ENCODE peak calls at places on chromosomes 5 and 9, in five cellular contexts. One of them, this sample, is unnamed.

GRCh38 chr9:6557883-6558282 is 87.6 kb downstream of the GLDC start:
- DNase-seq in lower leg skin: no peak
- DNase-seq in HCT116: no peak
- DNase-seq in suprapubic skin: no peak
- DNase-seq in A549: no peak
- DNase-seq in this sample: no peak

GRCh38 chr9:136455043-136456002 is 15.7 kb upstream of the INPP5E start:
- DNase-seq in lower leg skin: no peak
- DNase-seq in HCT116: no peak
- DNase-seq in suprapubic skin: no peak
- DNase-seq in A549: no peak
- DNase-seq in this sample: no peak

GRCh38 chr9:130239741-130240241 is 25.8 kb upstream of the HMCN2 start:
- DNase-seq in lower leg skin: no peak
- DNase-seq in HCT116: no peak
- DNase-seq in suprapubic skin: no peak
- DNase-seq in A549: no peak
- DNase-seq in this sample: peak; percentile 56

GRCh38 chr5:141492168-141492885 is 3.4 kb downstream of the PCDHGC5 start:
- DNase-seq in lower leg skin: peak; percentile 71
- DNase-seq in HCT116: no peak
- DNase-seq in suprapubic skin: no peak
- DNase-seq in A549: no peak
- DNase-seq in this sample: no peak

GRCh38 chr9:33498387-33498786 is 24.7 kb upstream of the NOL6 start:
- DNase-seq in lower leg skin: no peak
- DNase-seq in HCT116: no peak
- DNase-seq in suprapubic skin: no peak
- DNase-seq in A549: no peak
- DNase-seq in this sample: no peak

GRCh38 chr5:132022737-132023136 is 11.3 kb upstream of the ACSL6 start:
- DNase-seq in lower leg skin: no peak
- DNase-seq in HCT116: no peak
- DNase-seq in suprapubic skin: no peak
- DNase-seq in A549: no peak
- DNase-seq in this sample: no peak

GRCh38 chr9:133371261-133371711 is 4.6 kb downstream of the SURF4 start:
- DNase-seq in lower leg skin: no peak
- DNase-seq in HCT116: no peak
- DNase-seq in suprapubic skin: no peak
- DNase-seq in A549: no peak
- DNase-seq in this sample: peak; percentile 43

GRCh38 chr9:88657893-88658292 is 122.9 kb downstream of the NXNL2 start:
- DNase-seq in lower leg skin: no peak
- DNase-seq in HCT116: no peak
- DNase-seq in suprapubic skin: no peak
- DNase-seq in A549: no peak
- DNase-seq in this sample: no peak

GRCh38 chr9:113682297-113682771 is 193.8 kb upstream of the ZNF618 start:
- DNase-seq in lower leg skin: peak; percentile 94
- DNase-seq in HCT116: peak; percentile 83
- DNase-seq in suprapubic skin: no peak
- DNase-seq in A549: peak; percentile 84
- DNase-seq in this sample: peak; percentile 73

GRCh38 chr9:127968717-127969383 is 11.9 kb downstream of the EEIG1 start:
- DNase-seq in lower leg skin: no peak
- DNase-seq in HCT116: peak; percentile 67
- DNase-seq in suprapubic skin: no peak
- DNase-seq in A549: peak; percentile 67
- DNase-seq in this sample: no peak

GRCh38 chr5:134122530-134122929 is 8.0 kb downstream of the TCF7 start:
- DNase-seq in lower leg skin: no peak
- DNase-seq in HCT116: no peak
- DNase-seq in suprapubic skin: no peak
- DNase-seq in A549: no peak
- DNase-seq in this sample: peak; percentile 95

GRCh38 chr9:19104528-19105282 is 2.0 kb upstream of the HAUS6 start:
- DNase-seq in lower leg skin: no peak
- DNase-seq in HCT116: no peak
- DNase-seq in suprapubic skin: no peak
- DNase-seq in A549: no peak
- DNase-seq in this sample: no peak

GRCh38 chr5:79791843-79792242 is 102.2 kb downstream of the CMYA5 start:
- DNase-seq in lower leg skin: no peak
- DNase-seq in HCT116: no peak
- DNase-seq in suprapubic skin: no peak
- DNase-seq in A549: no peak
- DNase-seq in this sample: no peak

GRCh38 chr9:111886983-111887718 is 9.5 kb upstream of the UGCG start:
- DNase-seq in lower leg skin: no peak
- DNase-seq in HCT116: no peak
- DNase-seq in suprapubic skin: no peak
- DNase-seq in A549: no peak
- DNase-seq in this sample: no peak

GRCh38 chr9:71608825-71609452 is 159.4 kb downstream of the CEMIP2 start:
- DNase-seq in lower leg skin: no peak
- DNase-seq in HCT116: no peak
- DNase-seq in suprapubic skin: no peak
- DNase-seq in A549: no peak
- DNase-seq in this sample: no peak

GRCh38 chr5:115098041-115098702 is 71.5 kb downstream of the TRIM36 start:
- DNase-seq in lower leg skin: no peak
- DNase-seq in HCT116: peak; percentile 42
- DNase-seq in suprapubic skin: no peak
- DNase-seq in A549: peak; percentile 44
- DNase-seq in this sample: no peak

GRCh38 chr5:78467744-78468357 is 107.4 kb downstream of the SCAMP1 start:
- DNase-seq in lower leg skin: no peak
- DNase-seq in HCT116: no peak
- DNase-seq in suprapubic skin: no peak
- DNase-seq in A549: peak; percentile 37
- DNase-seq in this sample: no peak

GRCh38 chr5:138662599-138662998 is 87.4 kb upstream of the HSPA9 start:
- DNase-seq in lower leg skin: peak; percentile 60
- DNase-seq in HCT116: no peak
- DNase-seq in suprapubic skin: peak; percentile 45
- DNase-seq in A549: no peak
- DNase-seq in this sample: no peak

DNA sequence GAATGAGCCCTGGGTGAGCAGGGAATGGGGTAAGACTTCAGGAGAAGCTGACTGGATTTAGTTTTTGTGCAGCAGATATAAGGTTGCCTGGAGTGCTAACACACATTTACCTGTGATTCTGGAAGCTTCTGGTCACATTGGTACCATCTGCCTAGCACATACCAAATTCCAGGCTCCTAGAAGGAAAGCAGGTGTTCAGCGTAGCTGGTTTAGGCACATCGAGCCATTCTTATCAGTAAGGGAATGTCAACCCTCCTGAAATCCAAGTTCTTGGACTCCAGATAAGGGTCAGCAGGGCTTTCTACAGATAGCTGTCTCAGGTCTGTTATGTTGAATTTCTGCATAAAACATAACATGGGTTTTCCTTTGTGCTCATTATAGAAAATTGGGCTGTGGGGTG is 10.3 kb downstream of the TCERG1 start:
- DNase-seq in lower leg skin: no peak
- DNase-seq in HCT116: no peak
- DNase-seq in suprapubic skin: no peak
- DNase-seq in A549: no peak
- DNase-seq in this sample: no peak
- TF ChIP-seq POLR2A in lower leg skin: no peak
- TF ChIP-seq POLR2A in HCT116: no peak
- TF ChIP-seq POLR2A in suprapubic skin: no peak
- TF ChIP-seq POLR2A in A549: no peak
- TF ChIP-seq POLR2A in this sample: no peak

DNA sequence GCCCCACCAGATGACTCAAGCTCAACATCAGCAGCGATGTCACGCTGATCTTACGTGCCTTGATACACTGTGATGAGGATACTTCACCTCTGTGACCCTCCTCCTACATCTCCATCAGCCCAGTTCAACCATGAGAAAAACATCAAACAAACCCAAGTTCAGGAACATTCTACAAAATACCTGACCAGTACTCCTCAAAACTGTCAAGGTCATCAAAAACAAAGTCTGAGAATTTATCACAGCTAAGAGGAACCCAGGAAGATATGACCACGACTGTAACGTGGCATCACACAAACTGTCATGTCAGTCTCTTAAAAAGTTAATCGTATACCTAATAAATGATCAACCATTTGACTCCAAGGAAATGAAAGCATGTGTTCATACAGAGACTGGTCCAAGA is 90.8 kb downstream of the COL23A1 start:
- DNase-seq in lower leg skin: no peak
- DNase-seq in HCT116: no peak
- DNase-seq in suprapubic skin: no peak
- DNase-seq in A549: no peak
- DNase-seq in this sample: no peak
- H3K4me3 ChIP-seq in lower leg skin: no peak overlapping the region
- H3K4me3 ChIP-seq in HCT116: no peak overlapping the region
- H3K4me3 ChIP-seq in suprapubic skin: no peak overlapping the region
- H3K4me3 ChIP-seq in A549: no peak overlapping the region
- H3K4me3 ChIP-seq in this sample: no peak overlapping the region

GRCh38 chr5:178145965-178146820 is 7.5 kb downstream of the NHP2 start:
- DNase-seq in lower leg skin: no peak
- DNase-seq in HCT116: peak; percentile 59
- DNase-seq in suprapubic skin: no peak
- DNase-seq in A549: peak; percentile 82
- DNase-seq in this sample: peak; percentile 93

GRCh38 chr5:178143901-178144300 is 9.8 kb downstream of the NHP2 start:
- DNase-seq in lower leg skin: no peak
- DNase-seq in HCT116: no peak
- DNase-seq in suprapubic skin: no peak
- DNase-seq in A549: no peak
- DNase-seq in this sample: no peak

GRCh38 chr5:178141550-178141949 is 10.7 kb downstream of the RMND5B start:
- DNase-seq in lower leg skin: no peak
- DNase-seq in HCT116: no peak
- DNase-seq in suprapubic skin: no peak
- DNase-seq in A549: no peak
- DNase-seq in this sample: no peak

GRCh38 chr5:178143246-178143645 is 10.4 kb downstream of the NHP2 start:
- DNase-seq in lower leg skin: no peak
- DNase-seq in HCT116: no peak
- DNase-seq in suprapubic skin: no peak
- DNase-seq in A549: no peak
- DNase-seq in this sample: no peak

GRCh38 chr5:178142642-178143041 is 11.0 kb downstream of the NHP2 start:
- DNase-seq in lower leg skin: no peak
- DNase-seq in HCT116: no peak
- DNase-seq in suprapubic skin: no peak
- DNase-seq in A549: no peak
- DNase-seq in this sample: no peak
- TF ChIP-seq POLR2A in lower leg skin: no peak
- TF ChIP-seq POLR2A in HCT116: no peak
- TF ChIP-seq POLR2A in suprapubic skin: no peak
- TF ChIP-seq POLR2A in A549: no peak
- TF ChIP-seq POLR2A in this sample: no peak

DNA sequence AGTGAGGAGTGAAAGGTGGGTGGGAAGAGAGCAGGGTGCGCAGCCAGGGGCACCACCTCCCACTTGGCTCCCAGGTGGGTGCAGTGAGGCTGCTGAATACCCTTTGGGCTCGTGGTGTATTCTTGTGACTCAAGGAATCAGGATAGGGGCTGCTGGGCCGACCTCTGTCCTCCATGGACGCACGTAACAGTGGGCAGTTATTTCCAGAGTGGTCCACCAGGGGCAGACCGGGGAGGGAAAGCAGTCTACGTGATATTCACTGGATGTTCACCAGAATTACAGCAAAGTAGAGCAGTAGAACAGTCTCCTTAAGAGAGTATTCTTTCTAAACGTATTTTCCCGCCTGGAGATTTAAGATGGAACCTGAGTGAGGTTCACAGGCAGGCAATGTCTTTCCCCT is 88.5 kb downstream of the SYK start:
- DNase-seq in lower leg skin: peak; percentile 70
- DNase-seq in HCT116: no peak
- DNase-seq in suprapubic skin: no peak
- DNase-seq in A549: peak; percentile 28
- DNase-seq in this sample: no peak
- H3K4me3 ChIP-seq in lower leg skin: no peak overlapping the region
- H3K4me3 ChIP-seq in HCT116: no peak overlapping the region
- H3K4me3 ChIP-seq in suprapubic skin: no peak overlapping the region
- H3K4me3 ChIP-seq in A549: no peak overlapping the region
- H3K4me3 ChIP-seq in this sample: no peak overlapping the region